ENCODE peak calls at places on chromosomes 13 and 19, in six cellular contexts. Y is SK-N-SH; I is Peyer's patch; H is AG04450; N is left ventricle myocardium inferior; C is CD4-positive, alpha-beta memory T cell. G is an unnamed sample.

GRCh38 chr13:51001335-51001734 is 91.7 kb downstream of the RNASEH2B start:
- DNase-seq in H (no peak), Y (no peak), N (no peak), I (no peak), C (no peak), G (no peak)

GRCh38 chr19:50718255-50719118 is 1.1 kb downstream of the SHANK1 start:
- DNase-seq in I (no peak), Y (peak; percentile 85), C (no peak), H (no peak), N (no peak), G (no peak)

GRCh38 chr19:49061445-49061844 is 3.2 kb downstream of the NTF4 start:
- DNase-seq in H (no peak), Y (peak; percentile 31), C (no peak), I (no peak), N (no peak), G (no peak)

GRCh38 chr19:3698386-3698950 is 1.8 kb downstream of the PIP5K1C start:
- DNase-seq in Y (peak; percentile 49), C (no peak), H (no peak), I (no peak), N (no peak), G (no peak)

GRCh38 chr19:57701625-57702024 is 7.4 kb downstream of the ZNF154 start:
- DNase-seq in H (no peak), I (no peak), N (no peak), Y (no peak), C (no peak), G (no peak)

GRCh38 chr19:42076375-42076944 is 494 bp downstream of the ZNF574 start:
- DNase-seq in I (peak; percentile 58), C (no peak), Y (no peak), N (no peak), H (no peak), G (no peak)

GRCh38 chr19:19782783-19783182 is 38.8 kb downstream of the ZNF506 start:
- DNase-seq in I (no peak), N (no peak), H (no peak), C (no peak), Y (no peak), G (no peak)

GRCh38 chr19:3606174-3606689 is 443 bp downstream of the TBXA2R start:
- DNase-seq in H (no peak), N (no peak), I (peak; percentile 54), Y (peak; percentile 78), C (no peak), G (peak; percentile 72)

GRCh38 chr19:4326837-4327251 is 11.8 kb downstream of the STAP2 start:
- DNase-seq in N (no peak), C (no peak), Y (peak; percentile 75), I (no peak), H (no peak), G (no peak)

GRCh38 chr13:96403241-96403640 is 313.3 kb downstream of the HS6ST3 start:
- DNase-seq in H (no peak), C (no peak), Y (no peak), I (no peak), N (no peak), G (no peak)

GRCh38 chr13:29547135-29547534 is 48.4 kb downstream of the SLC7A1 start:
- DNase-seq in C (no peak), Y (no peak), N (no peak), H (no peak), I (no peak), G (no peak)

GRCh38 chr19:40143612-40144011 is 47.6 kb upstream of the MAP3K10 start:
- DNase-seq in N (peak; percentile 28), Y (no peak), I (peak; percentile 40), C (peak; percentile 34), H (no peak), G (no peak)

GRCh38 chr13:74838096-74838495 is 643.9 kb downstream of the TBC1D4 start:
- DNase-seq in H (no peak), C (no peak), I (no peak), N (no peak), Y (no peak), G (no peak)

GRCh38 chr13:46571189-46571901 is 18.4 kb downstream of the LRCH1 start:
- DNase-seq in I (no peak), Y (no peak), H (peak; percentile 38), C (no peak), N (no peak), G (no peak)

GRCh38 chr19:56822755-56823154 is 17.8 kb downstream of the PEG3 start:
- DNase-seq in Y (no peak), C (no peak), H (no peak), I (no peak), N (no peak), G (no peak)

GRCh38 chr19:47176627-47177090 is 46.0 kb downstream of the SAE1 start:
- DNase-seq in H (peak; percentile 85), N (no peak), C (peak; percentile 71), Y (no peak), I (peak; percentile 36), G (no peak)

GRCh38 chr19:43229315-43229714 is 23.9 kb upstream of the PSG4 start:
- DNase-seq in I (no peak), H (no peak), Y (no peak), C (no peak), N (no peak), G (no peak)

GRCh38 chr19:47427241-47428176 is 8.2 kb upstream of the MEIS3 start:
- DNase-seq in C (peak; percentile 67), Y (peak; percentile 86), N (peak; percentile 40), H (no peak), I (peak; percentile 44), G (no peak)

GRCh38 chr19:2032296-2032941 is 16.9 kb upstream of the BTBD2 start:
- DNase-seq in H (no peak), N (peak; percentile 95), I (peak; percentile 78), C (peak; percentile 39), Y (peak; percentile 91), G (peak; percentile 98)

GRCh38 chr19:16598848-16599247 is 26.6 kb upstream of the SLC35E1 start:
- DNase-seq in I (no peak), C (no peak), Y (peak; percentile 78), H (no peak), N (no peak), G (no peak)

GRCh38 chr19:45876411-45877197 is 9.3 kb downstream of the IRF2BP1 start:
- DNase-seq in I (no peak), C (peak; percentile 18), Y (peak; percentile 35), H (no peak), N (peak; percentile 41), G (no peak)

GRCh38 chr13:75870397-75870801 is 234.3 kb downstream of the LMO7 start:
- DNase-seq in Y (peak; percentile 46), C (no peak), H (no peak), N (no peak), I (no peak), G (no peak)

GRCh38 chr13:28161370-28161769 is 23.0 kb downstream of the PAN3 start:
- DNase-seq in I (no peak), H (no peak), C (no peak), N (no peak), Y (no peak), G (no peak)

GRCh38 chr19:1437609-1438008 is 587 bp upstream of the RPS15 start:
- DNase-seq in H (no peak), Y (no peak), I (no peak), C (no peak), N (no peak), G (no peak)

GRCh38 chr13:73702419-73703071 is 431.7 kb downstream of the KLF12 start:
- DNase-seq in H (no peak), C (peak; percentile 74), N (no peak), Y (no peak), I (no peak), G (no peak)

GRCh38 chr13:76976488-76976887 is 15.4 kb upstream of the CLN5 start:
- DNase-seq in C (peak; percentile 57), N (no peak), Y (no peak), I (no peak), H (no peak), G (no peak)

GRCh38 chr19:18282021-18282787 is 782 bp upstream of the JUND start:
- DNase-seq in Y (peak; percentile 62), N (no peak), C (no peak), I (no peak), H (peak; percentile 69), G (peak; percentile 96)

GRCh38 chr13:51731759-51732158 is 72.2 kb downstream of the DHRS12 start:
- DNase-seq in Y (no peak), C (no peak), N (no peak), H (no peak), I (no peak), G (no peak)

GRCh38 chr13:24253520-24254150 is 55.7 kb upstream of the C1QTNF9 start:
- DNase-seq in C (no peak), I (no peak), N (no peak), H (no peak), Y (no peak), G (no peak)

GRCh38 chr13:44523176-44524017 is 52.7 kb downstream of the TSC22D1 start:
- DNase-seq in N (no peak), C (no peak), H (peak; percentile 32), Y (no peak), I (no peak), G (no peak)
- H3K4me3 ChIP-seq in N (no peak overlapping the region), C (no peak overlapping the region), H (peak overlapping the region; percentile 20), Y (no peak overlapping the region), I (no peak overlapping the region), G (no peak overlapping the region)

GRCh38 chr13:48275507-48275906 is 28.0 kb upstream of the RB1 start:
- DNase-seq in N (no peak), H (no peak), Y (no peak), C (no peak), I (no peak), G (no peak)

GRCh38 chr13:48273346-48273745 is 30.2 kb upstream of the RB1 start:
- DNase-seq in Y (no peak), C (no peak), H (no peak), N (no peak), I (no peak), G (no peak)

GRCh38 chr13:48281556-48281955 is 22.0 kb upstream of the RB1 start:
- DNase-seq in Y (no peak), C (no peak), H (no peak), N (no peak), I (no peak), G (no peak)

GRCh38 chr13:48278806-48279205 is 24.7 kb upstream of the RB1 start:
- DNase-seq in I (no peak), H (no peak), N (no peak), C (no peak), Y (no peak), G (no peak)
- H3K27ac ChIP-seq in I (no peak overlapping the region), H (no peak overlapping the region), N (peak overlapping the region; percentile 13), C (no peak overlapping the region), Y (no peak overlapping the region), G (no peak overlapping the region)

DNA sequence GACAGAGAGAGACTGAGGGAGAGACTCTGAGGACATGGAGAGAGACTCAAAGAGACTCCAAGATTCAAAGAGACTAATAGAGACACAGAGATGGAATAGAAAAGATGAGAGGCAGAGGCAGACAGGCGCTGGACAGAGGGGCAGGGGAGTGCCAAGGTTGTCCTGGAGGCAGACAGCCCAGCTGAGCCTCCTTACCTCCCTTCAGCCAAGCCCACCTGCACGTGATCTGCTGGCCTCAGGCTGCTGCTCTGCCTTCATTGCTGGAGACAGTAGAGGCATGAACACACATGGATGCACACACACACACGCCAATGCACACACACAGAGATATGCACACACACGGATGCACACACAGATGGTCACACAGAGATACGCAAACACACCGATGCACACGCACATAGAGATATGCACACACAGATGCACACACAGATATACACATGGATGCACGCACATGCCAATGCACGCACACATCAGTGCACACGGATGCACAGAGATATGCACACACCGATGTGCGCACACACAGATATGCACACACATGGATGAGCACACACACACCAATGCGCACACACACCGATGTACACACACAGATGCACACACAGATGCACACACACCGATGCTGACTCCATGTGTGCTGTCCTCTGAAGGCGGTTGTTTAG is 3.3 kb upstream of the F10 start:
- DNase-seq in I (no peak), Y (no peak), H (no peak), C (no peak), N (no peak), G (peak; percentile 28)
- H3K4me3 ChIP-seq in I (no peak overlapping the region), Y (no peak overlapping the region), H (no peak overlapping the region), C (no peak overlapping the region), N (no peak overlapping the region), G (no peak overlapping the region)

GRCh38 chr13:98972059-98972458 is 5.8 kb downstream of the DOCK9 start:
- DNase-seq in C (no peak), N (no peak), H (no peak), I (no peak), Y (no peak), G (no peak)
- H3K27ac ChIP-seq in C (no peak overlapping the region), N (peak overlapping the region; percentile 92), H (no peak overlapping the region), I (no peak overlapping the region), Y (peak overlapping the region; percentile 65), G (peak overlapping the region; percentile 34)

G was measured in suprapubic skin.